ENCODE peak calls at places on chromosomes 3 and 15, in four cellular contexts. One of them, this sample, is unnamed.

GRCh38 chr15:73586006-73586654 is 47.1 kb downstream of the NPTN start:
- DNase-seq in fibroblast of the aortic adventitia: no peak
- DNase-seq in stomach: no peak
- DNase-seq in tibial artery: no peak
- DNase-seq in this sample: no peak

GRCh38 chr3:27728195-27729087 is 6.3 kb upstream of the EOMES start:
- DNase-seq in tibial artery: no peak
- DNase-seq in fibroblast of the aortic adventitia: no peak
- DNase-seq in stomach: no peak
- DNase-seq in this sample: no peak

GRCh38 chr15:85618956-85619491 is 175.7 kb downstream of the KLHL25 start:
- DNase-seq in fibroblast of the aortic adventitia: peak
- DNase-seq in tibial artery: peak
- DNase-seq in stomach: peak
- DNase-seq in this sample: peak

GRCh38 chr3:29942297-29942696 is 661.4 kb downstream of the RBMS3 start:
- DNase-seq in fibroblast of the aortic adventitia: no peak
- DNase-seq in stomach: no peak
- DNase-seq in tibial artery: no peak
- DNase-seq in this sample: no peak

GRCh38 chr15:73926191-73927002 is at the start of gene LOXL1:
- DNase-seq in stomach: peak
- DNase-seq in tibial artery: peak
- DNase-seq in fibroblast of the aortic adventitia: peak
- DNase-seq in this sample: peak

GRCh38 chr3:158091526-158091925 is 14.7 kb downstream of the SHOX2 start:
- DNase-seq in stomach: no peak
- DNase-seq in fibroblast of the aortic adventitia: peak
- DNase-seq in tibial artery: no peak
- DNase-seq in this sample: peak

GRCh38 chr3:151327571-151328198 is 1.7 kb downstream of the P2RY13 start:
- DNase-seq in tibial artery: no peak
- DNase-seq in fibroblast of the aortic adventitia: peak
- DNase-seq in stomach: no peak
- DNase-seq in this sample: peak

GRCh38 chr15:60370804-60371700 is 26.7 kb downstream of the ANXA2 start:
- DNase-seq in stomach: peak
- DNase-seq in tibial artery: peak
- DNase-seq in fibroblast of the aortic adventitia: peak
- DNase-seq in this sample: peak

GRCh38 chr15:37101634-37102314 is 1.4 kb upstream of the MEIS2 start:
- DNase-seq in fibroblast of the aortic adventitia: peak
- DNase-seq in tibial artery: peak
- DNase-seq in stomach: peak
- DNase-seq in this sample: peak

GRCh38 chr3:192042116-192042515 is 581.2 kb downstream of the PYDC2 start:
- DNase-seq in tibial artery: no peak
- DNase-seq in stomach: no peak
- DNase-seq in fibroblast of the aortic adventitia: no peak
- DNase-seq in this sample: no peak

GRCh38 chr15:84907731-84908130 is 23.3 kb downstream of the SLC28A1 start:
- DNase-seq in stomach: no peak
- DNase-seq in tibial artery: no peak
- DNase-seq in fibroblast of the aortic adventitia: no peak
- DNase-seq in this sample: no peak

DNA sequence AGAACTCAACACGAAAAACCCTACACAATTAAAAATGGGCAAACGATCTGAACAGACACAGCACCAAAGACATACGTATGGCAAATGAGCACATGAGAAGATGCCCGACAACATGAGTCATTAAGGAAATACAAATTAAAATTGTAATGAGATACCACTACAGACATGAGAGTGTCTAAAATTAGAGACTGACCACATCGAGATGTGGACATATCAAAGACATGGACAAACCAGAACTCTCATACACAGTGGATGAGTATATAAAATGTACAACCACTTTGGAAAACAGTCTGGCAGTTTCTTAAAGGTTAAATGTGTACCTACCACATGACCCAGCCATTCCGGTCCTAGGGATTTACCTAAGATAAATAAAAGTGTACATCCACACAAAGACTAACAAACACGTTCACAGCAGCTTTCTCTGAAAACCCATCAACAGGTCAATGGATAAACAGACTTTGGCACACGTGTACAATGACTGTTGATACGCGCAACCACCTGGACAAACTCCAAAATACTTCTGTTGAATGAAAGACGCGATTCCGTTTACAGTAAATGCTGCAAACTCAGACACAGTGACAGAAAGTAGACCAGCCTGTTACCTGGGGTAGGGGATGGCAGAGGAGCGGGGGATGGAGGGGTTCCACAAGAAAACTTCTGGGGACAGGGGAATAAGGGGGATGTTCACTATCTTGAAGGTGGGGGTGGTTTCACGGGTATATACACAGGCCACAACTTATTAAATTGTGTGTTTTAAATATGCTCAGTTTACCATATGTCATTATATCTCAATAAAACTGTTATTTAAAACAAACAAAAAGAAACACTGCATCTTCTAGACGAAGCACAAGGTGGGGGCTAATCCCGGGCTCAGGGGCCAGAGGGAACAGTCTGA is 2.1 kb downstream of the TNK2 start:
- DNase-seq in stomach: no peak
- DNase-seq in tibial artery: peak
- DNase-seq in fibroblast of the aortic adventitia: no peak
- DNase-seq in this sample: no peak
- H3K4me3 ChIP-seq in stomach: peak
- H3K4me3 ChIP-seq in tibial artery: peak
- H3K4me3 ChIP-seq in fibroblast of the aortic adventitia: no peak
- H3K4me3 ChIP-seq in this sample: no peak

GRCh38 chr3:178002113-178002512 is 534.1 kb upstream of the KCNMB2 start:
- DNase-seq in tibial artery: no peak
- DNase-seq in stomach: no peak
- DNase-seq in fibroblast of the aortic adventitia: no peak
- DNase-seq in this sample: no peak
- TF ChIP-seq CTCF in tibial artery: no peak
- TF ChIP-seq CTCF in stomach: no peak
- TF ChIP-seq CTCF in fibroblast of the aortic adventitia: no peak
- TF ChIP-seq CTCF in this sample: no peak

DNA sequence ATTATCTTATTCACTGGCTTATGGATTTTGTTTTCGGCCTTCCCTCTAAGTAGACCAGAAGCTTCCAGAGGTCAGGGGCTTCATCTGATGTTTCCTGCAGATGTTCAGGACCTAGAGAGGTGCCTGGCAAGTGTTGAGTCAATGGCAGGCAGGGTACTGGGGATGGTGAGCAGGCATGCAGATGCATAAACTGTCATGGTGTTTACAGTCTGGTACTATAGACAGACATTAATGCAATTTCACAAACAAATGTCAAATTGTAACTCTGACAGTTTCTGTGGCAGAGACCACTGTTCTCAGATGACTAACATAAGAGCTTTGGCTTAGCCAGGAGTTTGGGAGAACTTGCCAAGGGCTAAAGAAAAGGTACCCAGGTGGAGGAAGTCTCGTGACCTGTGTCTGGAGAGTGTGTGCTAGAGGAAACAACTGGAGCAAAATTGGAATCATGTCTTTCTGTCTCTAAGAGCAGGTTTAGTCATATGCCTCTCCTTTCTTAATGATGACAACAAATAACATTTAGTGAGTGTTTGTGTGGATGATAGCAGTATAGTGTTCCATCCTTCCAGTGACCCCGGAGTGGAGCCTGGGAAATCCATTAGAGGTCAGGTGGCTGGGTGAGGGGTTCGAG is 53.7 kb upstream of the TRAK1 start:
- DNase-seq in fibroblast of the aortic adventitia: no peak
- DNase-seq in stomach: no peak
- DNase-seq in tibial artery: no peak
- DNase-seq in this sample: no peak
- H3K4me3 ChIP-seq in fibroblast of the aortic adventitia: no peak
- H3K4me3 ChIP-seq in stomach: no peak
- H3K4me3 ChIP-seq in tibial artery: no peak
- H3K4me3 ChIP-seq in this sample: no peak

DNA sequence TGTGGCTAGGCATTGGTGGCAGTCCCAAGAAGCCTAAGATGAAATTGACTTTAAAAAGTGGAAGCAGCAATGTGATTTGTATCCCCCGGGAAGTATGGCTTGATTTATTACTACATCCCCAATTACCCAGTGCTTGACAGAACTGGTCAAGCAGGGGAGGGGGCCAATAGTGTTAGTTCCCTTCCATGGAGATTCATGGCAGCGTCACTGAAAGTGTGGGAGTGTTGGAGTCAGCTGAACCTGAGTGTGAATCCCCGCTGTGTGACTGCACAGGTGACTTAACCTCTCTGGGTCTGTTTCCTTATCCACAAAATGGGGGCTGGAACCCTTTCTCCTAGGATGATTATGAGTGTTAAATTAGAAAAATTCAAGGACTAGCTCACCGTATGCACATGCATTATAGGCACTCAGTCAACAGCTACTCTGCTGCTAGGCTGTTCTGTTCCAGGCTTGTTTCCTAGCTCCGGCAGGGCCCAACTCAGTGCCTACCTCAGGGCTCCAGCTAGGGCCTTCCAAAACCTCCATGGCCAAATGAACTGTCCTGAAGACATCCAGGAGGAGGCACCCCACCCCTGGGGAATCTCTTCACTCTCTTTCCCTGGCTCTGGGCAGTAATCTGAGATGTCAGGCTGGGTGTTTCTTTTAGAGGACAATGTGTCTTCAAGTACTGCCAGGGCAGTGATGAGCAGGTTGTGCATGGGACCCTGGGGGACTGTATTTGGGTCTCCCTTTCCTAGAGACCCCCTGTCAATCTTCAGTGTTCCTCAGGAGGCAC is 38.5 kb upstream of the TPM1 start:
- DNase-seq in stomach: no peak
- DNase-seq in tibial artery: no peak
- DNase-seq in fibroblast of the aortic adventitia: no peak
- DNase-seq in this sample: no peak
- TF ChIP-seq CTCF in stomach: no peak
- TF ChIP-seq CTCF in tibial artery: no peak
- TF ChIP-seq CTCF in fibroblast of the aortic adventitia: no peak
- TF ChIP-seq CTCF in this sample: no peak

GRCh38 chr15:28107111-28107893 is 8.2 kb upstream of the OCA2 start:
- DNase-seq in tibial artery: peak
- DNase-seq in stomach: no peak
- DNase-seq in fibroblast of the aortic adventitia: peak
- DNase-seq in this sample: peak
- H3K4me3 ChIP-seq in tibial artery: peak
- H3K4me3 ChIP-seq in stomach: peak
- H3K4me3 ChIP-seq in fibroblast of the aortic adventitia: peak
- H3K4me3 ChIP-seq in this sample: peak

GRCh38 chr15:81336568-81336967 is 12.6 kb upstream of the STARD5 start:
- DNase-seq in fibroblast of the aortic adventitia: peak
- DNase-seq in stomach: no peak
- DNase-seq in tibial artery: no peak
- DNase-seq in this sample: peak
- TF ChIP-seq CTCF in fibroblast of the aortic adventitia: peak
- TF ChIP-seq CTCF in stomach: no peak
- TF ChIP-seq CTCF in tibial artery: no peak
- TF ChIP-seq CTCF in this sample: peak

GRCh38 chr15:93151488-93151887 is 62.5 kb upstream of the RGMA start:
- DNase-seq in tibial artery: no peak
- DNase-seq in fibroblast of the aortic adventitia: no peak
- DNase-seq in stomach: no peak
- DNase-seq in this sample: no peak
- H3K4me3 ChIP-seq in tibial artery: no peak
- H3K4me3 ChIP-seq in fibroblast of the aortic adventitia: no peak
- H3K4me3 ChIP-seq in stomach: no peak
- H3K4me3 ChIP-seq in this sample: no peak

GRCh38 chr15:64688770-64689169 is 86.6 kb downstream of the RBPMS2 start:
- DNase-seq in stomach: no peak
- DNase-seq in fibroblast of the aortic adventitia: no peak
- DNase-seq in tibial artery: no peak
- DNase-seq in this sample: no peak

GRCh38 chr15:64693134-64693533 is 82.3 kb downstream of the RBPMS2 start:
- DNase-seq in stomach: peak
- DNase-seq in tibial artery: peak
- DNase-seq in fibroblast of the aortic adventitia: peak
- DNase-seq in this sample: peak

GRCh38 chr15:64692166-64692565 is 83.2 kb downstream of the RBPMS2 start:
- DNase-seq in tibial artery: no peak
- DNase-seq in stomach: no peak
- DNase-seq in fibroblast of the aortic adventitia: no peak
- DNase-seq in this sample: no peak

GRCh38 chr15:64690008-64690407 is 85.4 kb downstream of the RBPMS2 start:
- DNase-seq in stomach: no peak
- DNase-seq in tibial artery: no peak
- DNase-seq in fibroblast of the aortic adventitia: no peak
- DNase-seq in this sample: no peak

DNA sequence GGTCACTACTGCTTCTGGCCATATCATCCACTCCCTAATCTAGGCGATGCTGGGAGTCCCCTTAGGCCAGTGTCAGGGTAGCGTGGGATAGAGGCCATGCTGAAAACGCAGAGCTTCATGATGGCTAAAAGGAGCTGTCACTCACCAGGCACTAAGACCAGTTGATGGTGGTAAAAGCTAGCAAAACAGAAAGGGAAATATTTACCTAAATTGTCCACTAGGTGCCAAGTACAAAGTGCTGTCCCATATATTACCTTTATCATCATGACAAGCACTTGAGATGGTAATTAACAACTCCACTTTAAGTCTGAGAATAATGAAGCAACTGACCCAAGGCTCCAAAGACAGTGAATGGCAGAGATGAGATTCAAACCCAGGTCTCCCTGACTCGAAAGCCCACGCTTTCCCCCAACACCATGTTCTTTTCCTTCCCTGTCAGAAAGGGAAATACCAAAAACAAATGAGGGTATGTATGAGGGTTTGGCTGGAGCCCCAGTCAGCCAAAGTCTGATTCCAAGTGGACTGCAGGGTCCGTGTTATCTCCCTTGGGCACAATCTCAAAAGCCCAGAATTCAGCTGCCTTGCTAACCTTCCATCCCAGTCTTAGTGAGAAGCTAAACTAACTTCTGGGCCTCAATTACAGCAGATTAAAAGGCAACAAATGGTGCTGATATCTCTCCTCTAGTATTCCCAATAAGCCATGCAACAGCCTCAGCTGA is 84.7 kb downstream of the RBPMS2 start:
- DNase-seq in stomach: no peak
- DNase-seq in tibial artery: no peak
- DNase-seq in fibroblast of the aortic adventitia: peak
- DNase-seq in this sample: no peak
- TF ChIP-seq CTCF in stomach: no peak
- TF ChIP-seq CTCF in tibial artery: no peak
- TF ChIP-seq CTCF in fibroblast of the aortic adventitia: peak
- TF ChIP-seq CTCF in this sample: no peak

This sample was measured in cardiac fibroblast.